ENCODE peak calls at places on chromosomes 5 and 9, in six cellular contexts. S is GM04504; O is NCI-H774; R is Kasumi-1; A is activated CD8-positive, alpha-beta memory T cell treated with anti-CD3 and anti-CD28 coated beads for 1 hour; K is stimulated activated CD8-positive, alpha-beta memory T cell treated with anti-CD3 and anti-CD28 coated beads, Interleukin-15, amount 100 ng/mL, for 4 hours. N is an unnamed sample.

GRCh38 chr9:87514136-87514535 is 16.5 kb downstream of the DAPK1 start:
- DNase-seq in O (no peak), S (no peak), A (no peak), K (no peak), R (no peak), N (no peak)

GRCh38 chr5:140049205-140049604 is 6.1 kb upstream of the NRG2 start:
- DNase-seq in A (no peak), K (no peak), S (no peak), R (no peak), O (no peak), N (no peak)

GRCh38 chr5:15524712-15525111 is 24.7 kb downstream of the FBXL7 start:
- DNase-seq in K (no peak), S (no peak), A (no peak), R (no peak), O (no peak), N (no peak)

GRCh38 chr5:149497357-149497756 is 53.9 kb downstream of the CSNK1A1 start:
- DNase-seq in S (peak), A (no peak), O (no peak), R (no peak), K (no peak), N (no peak)

GRCh38 chr9:27473135-27473534 is 51.0 kb upstream of the IFNK start:
- DNase-seq in A (no peak), S (peak), O (no peak), K (no peak), R (no peak), N (peak)

GRCh38 chr9:108088916-108089315 is 599.3 kb upstream of the KLF4 start:
- DNase-seq in R (no peak), K (no peak), O (no peak), A (no peak), S (no peak), N (no peak)

GRCh38 chr9:112694910-112695555 is 22.9 kb downstream of the INIP start:
- DNase-seq in O (no peak), A (no peak), K (no peak), S (no peak), R (no peak), N (no peak)

GRCh38 chr9:14080940-14081621 is 232.9 kb downstream of the NFIB start:
- DNase-seq in K (no peak), A (no peak), O (no peak), S (no peak), R (no peak), N (no peak)

GRCh38 chr9:8782237-8782636 is 982.7 kb upstream of the DMAC1 start:
- DNase-seq in A (no peak), K (no peak), O (no peak), S (no peak), R (no peak), N (no peak)

GRCh38 chr9:111516061-111516465 is 8.9 kb upstream of the ZNF483 start:
- DNase-seq in K (no peak), O (no peak), R (no peak), S (no peak), A (no peak), N (no peak)

GRCh38 chr5:126139773-126140172 is 283.4 kb upstream of the GRAMD2B start:
- DNase-seq in R (no peak), K (no peak), A (no peak), S (peak), O (no peak), N (no peak)

GRCh38 chr9:38107811-38108304 is 38.8 kb upstream of the SHB start:
- DNase-seq in A (no peak), O (no peak), R (no peak), K (no peak), S (no peak), N (no peak)

GRCh38 chr9:93951655-93952118 is 3.5 kb downstream of the BARX1 start:
- DNase-seq in R (no peak), S (no peak), O (no peak), K (no peak), A (no peak), N (no peak)

GRCh38 chr5:172647341-172648007 is 6.4 kb downstream of the NEURL1B start:
- DNase-seq in R (no peak), O (no peak), A (no peak), K (no peak), S (no peak), N (no peak)

GRCh38 chr9:124894741-124895170 is 32.8 kb downstream of the ARPC5L start:
- DNase-seq in K (no peak), O (no peak), R (peak), A (peak), S (peak), N (peak)

GRCh38 chr9:93664549-93665120 is 88.3 kb downstream of the PHF2 start:
- DNase-seq in R (no peak), A (no peak), S (no peak), O (no peak), K (no peak), N (no peak)

GRCh38 chr5:150443242-150444075 is 6.1 kb downstream of the RPS14 start:
- DNase-seq in A (no peak), O (no peak), S (no peak), R (no peak), K (no peak), N (no peak)

GRCh38 chr9:116096046-116096445 is 57.5 kb upstream of the PAPPA start:
- DNase-seq in K (no peak), O (no peak), S (no peak), R (no peak), A (no peak), N (no peak)

GRCh38 chr9:79670269-79670961 is 98.7 kb downstream of the TLE4 start:
- DNase-seq in K (no peak), R (no peak), S (no peak), O (no peak), A (no peak), N (no peak)

GRCh38 chr9:1521547-1521946 is 471.4 kb downstream of the DMRT2 start:
- DNase-seq in A (no peak), O (no peak), R (no peak), S (no peak), K (no peak), N (no peak)

GRCh38 chr9:18689166-18689565 is 215.2 kb downstream of the ADAMTSL1 start:
- DNase-seq in R (no peak), A (no peak), S (no peak), O (no peak), K (no peak), N (no peak)

GRCh38 chr5:180982008-180982741 is 6.5 kb upstream of the BTNL3 start:
- DNase-seq in K (no peak), O (no peak), S (no peak), R (no peak), A (no peak), N (no peak)

N was measured in midbrain.